ENCODE peak calls at places on chromosomes 3 and 15, in four cellular contexts. X is cardiac muscle cell, M is tibial nerve, Z is AG04450. K is an unnamed sample.

GRCh38 chr3:106728315-106728821 is 648.9 kb upstream of the CCDC54 start:
- DNase-seq in M (no peak), Z (peak), X (peak), K (no peak)

GRCh38 chr3:39443530-39443929 is 23.9 kb upstream of the MOBP start:
- DNase-seq in M (no peak), X (no peak), Z (no peak), K (no peak)

GRCh38 chr3:37498126-37499039 is 324.0 kb upstream of the LRRFIP2 start:
- DNase-seq in M (no peak), X (no peak), Z (no peak), K (no peak)

GRCh38 chr15:84608707-84609284 is 8.0 kb downstream of the ZSCAN2 start:
- DNase-seq in M (no peak), Z (no peak), X (no peak), K (no peak)

GRCh38 chr3:14461748-14462324 is 59.4 kb downstream of the SLC6A6 start:
- DNase-seq in Z (peak), M (no peak), X (peak), K (no peak)

GRCh38 chr15:60397772-60398445 is at the start of gene ANXA2:
- DNase-seq in M (peak), Z (no peak), X (peak), K (peak)

GRCh38 chr3:192899540-192899982 is 18.1 kb downstream of the MB21D2 start:
- DNase-seq in M (no peak), Z (no peak), X (peak), K (no peak)

GRCh38 chr3:115021061-115021460 is 126.0 kb downstream of the ZBTB20 start:
- DNase-seq in Z (no peak), X (no peak), M (no peak), K (no peak)

GRCh38 chr3:66382142-66382541 is 118.7 kb downstream of the LRIG1 start:
- DNase-seq in X (no peak), M (no peak), Z (no peak), K (no peak)

GRCh38 chr3:38599886-38600285 is 49.6 kb downstream of the SCN5A start:
- DNase-seq in Z (no peak), X (no peak), M (no peak), K (no peak)

GRCh38 chr15:51739056-51739455 is 1.6 kb upstream of the LYSMD2 start:
- DNase-seq in Z (no peak), X (no peak), M (no peak), K (no peak)

GRCh38 chr15:98737122-98737521 is 88.8 kb downstream of the IGF1R start:
- DNase-seq in X (no peak), Z (no peak), M (no peak), K (no peak)

GRCh38 chr3:191809326-191809949 is 348.5 kb downstream of the PYDC2 start:
- DNase-seq in Z (no peak), M (no peak), X (no peak), K (no peak)

GRCh38 chr3:197317250-197317963 is 19.0 kb upstream of the DLG1 start:
- DNase-seq in Z (no peak), X (peak), M (no peak), K (no peak)

GRCh38 chr3:116444819-116445290 is 432 bp downstream of the LSAMP start:
- DNase-seq in M (no peak), Z (no peak), X (peak), K (no peak)

DNA sequence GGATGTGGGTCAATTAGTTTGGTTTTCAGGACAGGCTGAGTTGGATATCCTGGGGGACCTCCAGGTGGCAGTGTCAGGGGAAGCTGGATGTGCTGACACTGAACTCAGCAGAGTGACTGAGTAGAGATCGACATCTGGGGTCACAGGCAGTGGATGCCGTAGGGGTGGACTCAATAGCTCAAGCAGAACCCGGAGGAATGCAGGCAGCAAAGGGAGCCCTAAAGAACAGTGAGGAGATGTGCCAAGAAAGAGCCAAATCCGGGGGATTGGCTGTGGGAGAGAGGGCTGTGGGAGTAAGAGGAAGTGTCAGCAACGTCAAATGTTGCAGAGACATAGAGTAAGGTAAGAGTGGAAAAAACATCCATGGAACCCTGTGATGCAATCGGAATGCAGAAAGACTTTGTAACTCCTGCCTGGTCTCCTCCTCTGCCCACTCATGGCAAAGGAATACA is 11.6 kb downstream of the CCR5AS start:
- DNase-seq in Z (no peak), X (peak), M (no peak), K (no peak)
- TF ChIP-seq CTCF in Z (no peak), X (peak), M (no peak), K (no peak)

GRCh38 chr3:12553921-12554391 is 2.9 kb upstream of the MKRN2 start:
- DNase-seq in X (peak), M (no peak), Z (no peak), K (no peak)
- H3K4me3 ChIP-seq in X (no peak), M (peak), Z (peak), K (no peak)

GRCh38 chr3:9810846-9811245 is 784 bp downstream of the TTLL3 start:
- DNase-seq in X (no peak), M (no peak), Z (no peak), K (no peak)

GRCh38 chr3:9810357-9810726 is 280 bp downstream of the TTLL3 start:
- DNase-seq in M (no peak), Z (no peak), X (no peak), K (no peak)

GRCh38 chr3:9809239-9809614 is 835 bp upstream of the TTLL3 start:
- DNase-seq in Z (no peak), X (no peak), M (no peak), K (no peak)

GRCh38 chr3:9808345-9809037 is 1.6 kb upstream of the TTLL3 start:
- DNase-seq in M (no peak), X (peak), Z (no peak), K (no peak)

GRCh38 chr3:9809615-9810356 is at the start of gene TTLL3:
- DNase-seq in Z (no peak), X (peak), M (peak), K (peak)
- TF ChIP-seq CTCF in Z (no peak), X (no peak), M (peak), K (no peak)

GRCh38 chr15:39435244-39435643 is 145.6 kb upstream of the THBS1 start:
- DNase-seq in M (no peak), Z (no peak), X (no peak), K (no peak)

GRCh38 chr15:39433351-39433750 is 147.5 kb upstream of the THBS1 start:
- DNase-seq in Z (no peak), M (no peak), X (no peak), K (no peak)

GRCh38 chr15:39434126-39434525 is 146.8 kb upstream of the THBS1 start:
- DNase-seq in M (no peak), Z (no peak), X (no peak), K (no peak)

GRCh38 chr15:39432935-39433334 is 147.9 kb upstream of the THBS1 start:
- DNase-seq in X (no peak), M (no peak), Z (no peak), K (no peak)

GRCh38 chr15:39434751-39435238 is 146.1 kb upstream of the THBS1 start:
- DNase-seq in Z (no peak), X (peak), M (no peak), K (no peak)
- H3K4me3 ChIP-seq in Z (no peak), X (no peak), M (no peak), K (no peak)